ENCODE peak calls at places on chromosomes 2 and 18, in seven cellular contexts. C is stimulated activated CD4-positive, alpha-beta T cell treated with anti-CD3 and anti-CD28 coated beads, Interleukin-2, amount 100 ng/mL, for 48 hours; T is bronchial epithelial cell; N is breast epithelium; S is T-helper 9 cell; A is H54; U is LoVo. L is an unnamed sample.

GRCh38 chr2:236562434-236562833 is 7.2 kb upstream of the ACKR3 start:
- DNase-seq in C (no peak), T (peak), N (no peak), S (no peak), A (peak), U (peak), L (no peak)

GRCh38 chr2:70977605-70978205 is 725 bp upstream of the ANKRD53 start:
- DNase-seq in C (peak), T (peak), N (peak), S (no peak), A (no peak), U (no peak), L (no peak)

GRCh38 chr2:99957724-99958123 is 184.7 kb downstream of the AFF3 start:
- DNase-seq in C (no peak), T (no peak), N (no peak), S (no peak), A (no peak), U (no peak), L (no peak)

GRCh38 chr2:240646061-240646899 is 21.0 kb downstream of the GPR35 start:
- DNase-seq in C (no peak), T (no peak), N (peak), S (peak), A (no peak), U (no peak), L (no peak)

GRCh38 chr2:201414099-201415023 is 36.9 kb downstream of the TRAK2 start:
- DNase-seq in C (no peak), T (no peak), N (no peak), S (no peak), A (no peak), U (no peak), L (peak)

GRCh38 chr18:35775887-35776286 is 194.3 kb downstream of the GALNT1 start:
- DNase-seq in C (no peak), T (peak), N (no peak), S (no peak), A (no peak), U (no peak), L (peak)

GRCh38 chr2:210459925-210460862 is 16.4 kb downstream of the LANCL1 start:
- DNase-seq in C (no peak), T (no peak), N (no peak), S (no peak), A (no peak), U (no peak), L (no peak)

GRCh38 chr2:169225906-169226305 is 136.4 kb downstream of the LRP2 start:
- DNase-seq in C (no peak), T (peak), N (no peak), S (no peak), A (no peak), U (no peak), L (no peak)

GRCh38 chr18:57023483-57023882 is 123.4 kb upstream of the BOD1L2 start:
- DNase-seq in C (no peak), T (no peak), N (no peak), S (no peak), A (no peak), U (no peak), L (no peak)

GRCh38 chr2:191645807-191646611 is 31.9 kb upstream of the NABP1 start:
- DNase-seq in C (no peak), T (peak), N (no peak), S (no peak), A (no peak), U (no peak), L (no peak)

GRCh38 chr2:217853301-217853881 is 149.4 kb downstream of the TNS1 start:
- DNase-seq in C (no peak), T (peak), N (no peak), S (no peak), A (no peak), U (no peak), L (no peak)

GRCh38 chr2:193668557-193669323 is 1474.0 kb upstream of the TMEFF2 start:
- DNase-seq in C (no peak), T (no peak), N (no peak), S (no peak), A (no peak), U (no peak), L (no peak)

GRCh38 chr2:233358335-233358734 is 4.0 kb downstream of the DGKD start:
- DNase-seq in C (no peak), T (no peak), N (no peak), S (no peak), A (no peak), U (no peak), L (no peak)

GRCh38 chr2:161876416-161876815 is 197.6 kb downstream of the DPP4 start:
- DNase-seq in C (no peak), T (no peak), N (no peak), S (no peak), A (no peak), U (no peak), L (no peak)

GRCh38 chr2:160467086-160467485 is 26.5 kb downstream of the RBMS1 start:
- DNase-seq in C (no peak), T (no peak), N (no peak), S (no peak), A (no peak), U (no peak), L (no peak)

GRCh38 chr2:12642332-12642731 is 74.4 kb upstream of the TRIB2 start:
- DNase-seq in C (no peak), T (no peak), N (no peak), S (no peak), A (no peak), U (no peak), L (no peak)

GRCh38 chr2:176155341-176156044 is 1.6 kb upstream of the HOXD3 start:
- DNase-seq in C (no peak), T (no peak), N (no peak), S (no peak), A (no peak), U (no peak), L (no peak)

L was measured in Jurkat, Clone E6-1.